ENCODE peak calls at places on chromosomes 3 and 15, in four cellular contexts. E, A, U and W are unnamed samples.

GRCh38 chr3:39707314-39707909 is 102.0 kb upstream of the MYRIP start:
- DNase-seq in E (peak; percentile 68), A (peak; percentile 59), U (peak; percentile 29), W (peak; percentile 52)

GRCh38 chr3:24199775-24200247 is 254.7 kb downstream of the NR1D2 start:
- DNase-seq in A (peak; percentile 44), U (no peak), E (no peak), W (no peak)

GRCh38 chr3:10169000-10169496 is 4.3 kb downstream of the IRAK2 start:
- DNase-seq in A (no peak), U (no peak), E (peak; percentile 34), W (no peak)

GRCh38 chr3:141477224-141477623 is 9.6 kb upstream of the RASA2 start:
- DNase-seq in U (no peak), E (no peak), A (no peak), W (no peak)

GRCh38 chr3:114848087-114848486 is 299.0 kb downstream of the ZBTB20 start:
- DNase-seq in A (no peak), E (no peak), U (no peak), W (no peak)

GRCh38 chr15:99454941-99455795 is 110.6 kb upstream of the MEF2A start:
- DNase-seq in A (no peak), E (no peak), U (peak; percentile 51), W (no peak)

GRCh38 chr3:196207159-196207832 is 3.9 kb downstream of the ZDHHC19 start:
- DNase-seq in A (peak; percentile 98), U (no peak), E (peak; percentile 58), W (peak; percentile 71)

GRCh38 chr15:39851505-39852082 is 68.5 kb downstream of the GPR176 start:
- DNase-seq in A (no peak), E (no peak), U (no peak), W (no peak)

GRCh38 chr3:112086018-112086854 is at the start of gene C3orf52:
- DNase-seq in E (peak; percentile 96), A (peak; percentile 94), U (peak; percentile 67), W (peak; percentile 93)

GRCh38 chr15:35784745-35785144 is 238.8 kb upstream of the DPH6 start:
- DNase-seq in U (no peak), E (peak; percentile 40), A (no peak), W (no peak)

GRCh38 chr15:35243758-35244157 is 158.7 kb upstream of the NANOGP8 start:
- DNase-seq in A (no peak), U (no peak), E (no peak), W (no peak)

GRCh38 chr15:42605281-42605744 is 29.9 kb downstream of the STARD9 start:
- DNase-seq in U (no peak), E (no peak), A (peak; percentile 16), W (no peak)

GRCh38 chr15:88120021-88120420 is 136.5 kb downstream of the NTRK3 start:
- DNase-seq in U (no peak), A (peak; percentile 23), E (no peak), W (no peak)

GRCh38 chr3:8663177-8664061 is 18.8 kb upstream of the SSUH2 start:
- DNase-seq in A (peak; percentile 65), U (peak; percentile 71), E (peak; percentile 98), W (peak; percentile 90)

GRCh38 chr3:127034195-127034989 is 51.5 kb downstream of the PLXNA1 start:
- DNase-seq in U (no peak), E (no peak), A (no peak), W (no peak)

GRCh38 chr15:83613716-83614115 is 40.2 kb upstream of the ADAMTSL3 start:
- DNase-seq in E (no peak), A (no peak), U (no peak), W (no peak)

GRCh38 chr3:81735334-81735733 is 26.1 kb downstream of the GBE1 start:
- DNase-seq in U (no peak), A (no peak), E (no peak), W (no peak)

GRCh38 chr3:42369304-42369703 is 41.1 kb downstream of the LYZL4 start:
- DNase-seq in A (no peak), E (peak; percentile 33), U (no peak), W (peak; percentile 33)

GRCh38 chr3:110027446-110027845 is 690.1 kb upstream of the DPPA4 start:
- DNase-seq in E (no peak), A (peak; percentile 0), U (peak; percentile 8), W (no peak)

GRCh38 chr3:156176048-156176447 is 55.7 kb downstream of the KCNAB1 start:
- DNase-seq in U (no peak), E (no peak), A (peak; percentile 32), W (no peak)

GRCh38 chr3:156172536-156172935 is 52.2 kb downstream of the KCNAB1 start:
- DNase-seq in U (no peak), A (no peak), E (no peak), W (no peak)

GRCh38 chr3:156176629-156177210 is 56.3 kb downstream of the KCNAB1 start:
- DNase-seq in U (no peak), A (no peak), E (no peak), W (no peak)

GRCh38 chr3:156175570-156175969 is 55.2 kb downstream of the KCNAB1 start:
- DNase-seq in E (no peak), U (no peak), A (no peak), W (no peak)

GRCh38 chr3:156174229-156174847 is 54.0 kb downstream of the KCNAB1 start:
- DNase-seq in U (peak; percentile 16), A (peak; percentile 33), E (peak; percentile 33), W (peak; percentile 56)
- TF ChIP-seq CTCF in U (peak; percentile 29), A (peak; percentile 78), E (peak; percentile 67), W (peak; percentile 60)

GRCh38 chr3:188264231-188265213 is 110.6 kb downstream of the LPP start:
- DNase-seq in A (no peak), E (no peak), U (no peak), W (no peak)
- TF ChIP-seq EZH2phosphoT487 in A (no peak), E (no peak), U (no peak), W (no peak)

GRCh38 chr3:50574280-50574831 is 5.0 kb downstream of the HEMK1 start:
- DNase-seq in E (no peak), U (no peak), A (no peak), W (no peak)
- H3K4me1 ChIP-seq in E (no peaks in the 10 kb centered on the region), U (no peaks in the 10 kb centered on the region), A (no peaks in the 10 kb centered on the region), W (peaks cover 6% of the 10 kb centered on the region)

GRCh38 chr3:31581660-31582059 is 48.9 kb downstream of the STT3B start:
- DNase-seq in A (no peak), E (no peak), U (no peak), W (no peak)
- TF ChIP-seq CTCF in A (no peak), E (no peak), U (no peak), W (no peak)

GRCh38 chr3:27521179-27521871 is 37.1 kb upstream of the SLC4A7 start:
- DNase-seq in A (no peak), E (no peak), U (no peak), W (no peak)
- TF ChIP-seq EZH2phosphoT487 in A (no peak), E (no peak), U (no peak), W (no peak)

GRCh38 chr3:56860948-56861347 is 59.2 kb upstream of the ARHGEF3 start:
- DNase-seq in E (no peak), A (no peak), U (no peak), W (no peak)

GRCh38 chr3:56862352-56863062 is 60.8 kb upstream of the ARHGEF3 start:
- DNase-seq in A (no peak), U (no peak), E (no peak), W (no peak)

GRCh38 chr3:56860351-56860750 is 58.6 kb upstream of the ARHGEF3 start:
- DNase-seq in U (no peak), A (no peak), E (no peak), W (no peak)

GRCh38 chr3:56864090-56864489 is 62.3 kb upstream of the ARHGEF3 start:
- DNase-seq in E (no peak), A (no peak), U (no peak), W (no peak)

GRCh38 chr3:56861511-56861910 is 59.8 kb upstream of the ARHGEF3 start:
- DNase-seq in U (no peak), E (no peak), A (no peak), W (no peak)
- H3K4me1 ChIP-seq in U (peaks cover 14% of the 10 kb centered on the region), E (no peaks in the 10 kb centered on the region), A (peaks cover 4% of the 10 kb centered on the region), W (peaks cover 11% of the 10 kb centered on the region)

GRCh38 chr3:71926242-71926560 is 141.3 kb upstream of the PROK2 start:
- DNase-seq in E (peak; percentile 95), A (peak; percentile 45), U (peak; percentile 65), W (peak; percentile 44)

GRCh38 chr3:71928215-71928614 is 143.3 kb upstream of the PROK2 start:
- DNase-seq in A (no peak), U (no peak), E (no peak), W (no peak)

GRCh38 chr3:71930056-71930991 is 145.4 kb upstream of the PROK2 start:
- DNase-seq in E (peak; percentile 82), U (peak; percentile 23), A (peak; percentile 55), W (peak; percentile 69)

GRCh38 chr3:71926690-71927089 is 141.7 kb upstream of the PROK2 start:
- DNase-seq in U (no peak), E (peak; percentile 41), A (no peak), W (no peak)

DNA sequence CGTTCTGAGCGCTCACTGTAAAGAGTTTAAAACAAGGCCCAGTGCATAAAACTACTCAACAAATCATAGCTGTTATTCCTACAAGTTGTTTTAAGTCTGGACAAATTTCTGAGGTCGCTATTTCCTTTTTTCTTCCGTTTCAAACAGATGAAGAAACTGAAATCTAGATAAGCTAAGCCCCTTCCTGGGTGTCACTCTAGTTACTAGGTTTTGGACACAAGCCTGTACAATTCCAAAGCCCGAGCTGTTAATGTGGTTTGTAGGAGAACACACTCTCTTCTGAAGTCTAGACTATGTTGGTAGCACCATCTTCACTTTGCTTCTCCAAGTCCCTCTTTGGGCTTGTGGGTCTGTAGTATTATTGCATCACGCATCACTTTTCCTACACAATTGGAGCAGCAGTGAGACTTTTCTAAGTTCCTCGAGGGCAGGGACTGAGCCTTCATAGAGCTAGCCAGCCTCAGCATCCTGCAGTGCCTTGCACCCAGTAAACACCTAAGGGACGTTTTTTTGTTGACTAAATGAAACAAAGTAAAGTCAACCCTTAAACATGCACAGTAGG is 142.6 kb upstream of the PROK2 start:
- DNase-seq in E (no peak), A (no peak), U (no peak), W (no peak)
- TF ChIP-seq CTCF in E (no peak), A (no peak), U (no peak), W (no peak)

DNA sequence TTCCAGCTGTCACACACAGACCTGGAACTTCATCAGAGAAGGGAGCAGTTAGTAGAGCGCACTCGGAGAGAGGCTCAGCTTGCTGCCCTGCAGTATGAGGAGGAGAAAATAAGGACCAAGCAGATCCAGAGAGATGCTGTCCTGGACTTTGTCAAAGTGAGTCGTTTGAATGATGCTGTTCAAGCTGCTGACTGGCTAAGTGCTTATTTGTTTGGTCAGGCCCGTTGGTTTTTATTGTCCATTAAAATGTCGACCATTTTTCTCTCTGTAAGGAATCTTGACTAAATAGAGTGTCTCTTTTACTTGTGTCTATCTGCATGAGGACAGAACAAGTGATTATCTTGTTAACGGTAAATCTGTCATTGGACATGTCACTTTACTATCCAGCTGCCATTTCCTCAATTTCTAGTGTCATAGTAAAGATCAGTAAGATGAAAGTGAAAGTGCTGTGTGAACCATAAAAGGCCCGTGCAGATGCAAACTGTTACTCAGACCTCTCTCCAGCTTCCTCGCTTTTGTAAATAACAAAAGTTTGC is 56.9 kb downstream of the LRCH3 start:
- DNase-seq in A (no peak), U (no peak), E (no peak), W (no peak)
- TF ChIP-seq EZH2phosphoT487 in A (no peak), U (no peak), E (no peak), W (no peak)